ENCODE peak calls at places on chromosome 19, in ten cellular contexts. T is IMR-90; X is heart right ventricle; W is CD8-positive, alpha-beta memory T cell; E is lower lobe of right lung; U is suprapubic skin; A is neuronal stem cell; S is lung; L is spleen; H is heart left ventricle. N is an unnamed sample.

GRCh38 chr19:31674503-31675186 is 325.4 kb upstream of the TSHZ3 start:
- DNase-seq in L (no peak), X (no peak), A (no peak), E (no peak), U (no peak), T (peak; percentile 47), W (no peak), H (no peak), S (no peak), N (no peak)

GRCh38 chr19:47186337-47187022 is 44.5 kb downstream of the BBC3 start:
- DNase-seq in H (no peak), S (no peak), W (peak; percentile 78), T (no peak), A (no peak), U (no peak), L (peak; percentile 80), E (no peak), X (no peak), N (no peak)

GRCh38 chr19:44649578-44650145 is 6.0 kb downstream of the PVR start:
- DNase-seq in U (no peak), L (peak; percentile 37), W (no peak), E (peak; percentile 31), X (no peak), S (no peak), T (no peak), A (no peak), H (no peak), N (no peak)

GRCh38 chr19:46678110-46678732 is 17.2 kb upstream of the DACT3 start:
- DNase-seq in U (no peak), L (peak; percentile 75), S (no peak), T (no peak), E (no peak), X (no peak), A (no peak), H (no peak), W (peak; percentile 56), N (peak; percentile 35)

GRCh38 chr19:16447015-16447384 is 24.8 kb downstream of the EPS15L1 start:
- DNase-seq in E (peak; percentile 86), H (peak; percentile 90), W (peak; percentile 49), X (peak; percentile 82), S (peak; percentile 71), T (peak; percentile 91), L (peak; percentile 94), U (peak; percentile 88), A (no peak), N (peak; percentile 93)

GRCh38 chr19:2164020-2164988 is 571 bp downstream of the DOT1L start:
- DNase-seq in E (no peak), H (no peak), U (peak; percentile 83), A (no peak), X (no peak), W (no peak), S (no peak), L (peak; percentile 93), T (no peak), N (peak; percentile 48)

GRCh38 chr19:12064266-12065099 is at the start of gene ZNF844:
- DNase-seq in S (peak; percentile 98), E (peak; percentile 97), X (peak; percentile 98), A (peak; percentile 83), H (peak; percentile 99), U (peak; percentile 97), L (peak; percentile 96), T (peak; percentile 81), W (peak; percentile 52), N (peak; percentile 97)

GRCh38 chr19:42132030-42132628 is at the start of gene POU2F2:
- DNase-seq in E (peak; percentile 60), H (peak; percentile 66), L (peak; percentile 96), W (peak; percentile 85), U (no peak), S (peak; percentile 30), A (no peak), T (no peak), X (peak; percentile 23), N (peak; percentile 82)

GRCh38 chr19:14550201-14550754 is 20.9 kb downstream of the TECR start:
- DNase-seq in W (no peak), T (no peak), S (no peak), X (no peak), A (no peak), L (no peak), H (peak; percentile 42), E (no peak), U (peak; percentile 81), N (no peak)

GRCh38 chr19:2040647-2041435 is 10.2 kb downstream of the MKNK2 start:
- DNase-seq in S (no peak), E (no peak), A (no peak), H (peak; percentile 48), L (peak; percentile 81), X (peak; percentile 16), W (no peak), U (no peak), T (no peak), N (no peak)

DNA sequence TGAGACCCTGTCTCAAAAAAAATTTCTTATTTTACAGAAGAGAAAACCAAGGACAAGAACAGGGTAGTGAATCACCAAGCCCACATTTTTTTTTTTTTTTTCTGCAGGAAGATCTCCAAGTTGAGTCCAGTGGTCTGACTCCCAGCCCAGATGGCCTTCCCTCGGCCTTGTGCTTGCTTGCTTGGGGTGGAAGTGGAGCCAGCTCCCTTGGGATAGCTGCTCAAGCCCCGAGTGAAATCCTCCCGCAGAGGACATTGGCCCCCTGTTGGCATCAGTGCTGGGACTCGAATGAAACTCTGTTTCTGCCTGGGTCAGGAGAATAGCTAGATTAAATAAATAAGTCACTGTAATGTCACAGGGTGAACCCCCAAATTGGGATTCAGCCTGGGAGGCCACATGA is 9.4 kb upstream of the NUP62 start:
- DNase-seq in U (no peak), L (peak; percentile 47), S (no peak), A (no peak), E (no peak), W (no peak), T (no peak), H (no peak), X (no peak), N (no peak)
- H3K27ac ChIP-seq in U (no peak overlapping the region), L (no peak overlapping the region), S (no peak overlapping the region), A (no peak overlapping the region), E (no peak overlapping the region), W (no peak overlapping the region), T (no peak overlapping the region), H (no peak overlapping the region), X (no peak overlapping the region), N (no peak overlapping the region)

DNA sequence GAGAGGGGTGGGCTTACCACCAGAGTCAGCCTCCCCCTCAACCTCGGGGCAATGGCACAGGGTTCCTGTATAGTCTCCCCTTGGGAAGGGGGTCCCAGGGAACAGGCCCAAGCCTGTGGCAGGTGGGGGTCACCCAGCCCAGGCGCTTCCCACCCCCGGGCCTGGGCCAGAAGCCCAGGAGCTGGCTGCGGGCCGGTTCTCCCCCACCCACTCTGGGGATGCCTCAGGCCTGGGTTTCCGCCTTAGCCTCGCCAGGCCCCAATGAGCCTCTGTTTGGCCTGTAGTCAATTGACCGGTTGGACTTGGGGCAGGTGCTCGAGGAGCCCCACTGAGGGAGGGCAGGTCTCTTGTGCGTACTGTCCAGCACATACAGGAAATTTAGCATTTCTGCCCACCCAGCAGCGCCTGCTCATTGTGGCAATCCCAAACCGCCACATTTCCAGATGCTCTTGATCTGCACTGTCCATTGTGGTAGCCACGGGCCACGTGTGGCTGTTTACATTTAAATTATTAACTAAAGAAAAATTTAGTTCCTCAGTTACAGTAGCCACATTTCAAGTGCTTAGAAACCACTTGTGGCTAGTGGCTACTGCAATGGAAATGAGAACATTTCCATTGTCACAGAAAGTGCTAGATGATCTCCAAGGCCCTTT is 9.9 kb downstream of the LYL1 start:
- DNase-seq in W (no peak), U (no peak), E (no peak), A (no peak), S (no peak), H (no peak), X (no peak), L (no peak), T (peak; percentile 58), N (peak; percentile 79)
- H3K4me1 ChIP-seq in W (peaks cover 25% of the 10 kb centered on the region), U (peaks cover 82% of the 10 kb centered on the region), E (peaks cover 71% of the 10 kb centered on the region), A (peaks cover 24% of the 10 kb centered on the region), S (peaks cover 5% of the 10 kb centered on the region), H (peaks cover 72% of the 10 kb centered on the region), X (peaks cover 86% of the 10 kb centered on the region), L (peaks cover 43% of the 10 kb centered on the region), T (peaks cover 9% of the 10 kb centered on the region), N (no peaks in the 10 kb centered on the region)

GRCh38 chr19:49155005-49155826 is at the start of gene HRC:
- DNase-seq in X (peak; percentile 84), T (no peak), A (no peak), E (no peak), U (no peak), H (peak; percentile 84), S (no peak), L (no peak), W (no peak), N (peak; percentile 87)

GRCh38 chr19:49160450-49161189 is 3.0 kb downstream of the TRPM4 start:
- DNase-seq in W (no peak), U (no peak), S (no peak), H (no peak), T (no peak), E (no peak), X (no peak), A (no peak), L (no peak), N (no peak)

GRCh38 chr19:49155830-49156346 is 692 bp upstream of the HRC start:
- DNase-seq in X (peak; percentile 74), S (no peak), U (no peak), E (no peak), W (no peak), L (no peak), H (peak; percentile 82), T (no peak), A (no peak), N (no peak)

GRCh38 chr19:49154279-49154678 is 917 bp downstream of the HRC start:
- DNase-seq in A (no peak), E (no peak), L (no peak), W (no peak), T (no peak), U (no peak), H (no peak), S (no peak), X (no peak), N (no peak)

DNA sequence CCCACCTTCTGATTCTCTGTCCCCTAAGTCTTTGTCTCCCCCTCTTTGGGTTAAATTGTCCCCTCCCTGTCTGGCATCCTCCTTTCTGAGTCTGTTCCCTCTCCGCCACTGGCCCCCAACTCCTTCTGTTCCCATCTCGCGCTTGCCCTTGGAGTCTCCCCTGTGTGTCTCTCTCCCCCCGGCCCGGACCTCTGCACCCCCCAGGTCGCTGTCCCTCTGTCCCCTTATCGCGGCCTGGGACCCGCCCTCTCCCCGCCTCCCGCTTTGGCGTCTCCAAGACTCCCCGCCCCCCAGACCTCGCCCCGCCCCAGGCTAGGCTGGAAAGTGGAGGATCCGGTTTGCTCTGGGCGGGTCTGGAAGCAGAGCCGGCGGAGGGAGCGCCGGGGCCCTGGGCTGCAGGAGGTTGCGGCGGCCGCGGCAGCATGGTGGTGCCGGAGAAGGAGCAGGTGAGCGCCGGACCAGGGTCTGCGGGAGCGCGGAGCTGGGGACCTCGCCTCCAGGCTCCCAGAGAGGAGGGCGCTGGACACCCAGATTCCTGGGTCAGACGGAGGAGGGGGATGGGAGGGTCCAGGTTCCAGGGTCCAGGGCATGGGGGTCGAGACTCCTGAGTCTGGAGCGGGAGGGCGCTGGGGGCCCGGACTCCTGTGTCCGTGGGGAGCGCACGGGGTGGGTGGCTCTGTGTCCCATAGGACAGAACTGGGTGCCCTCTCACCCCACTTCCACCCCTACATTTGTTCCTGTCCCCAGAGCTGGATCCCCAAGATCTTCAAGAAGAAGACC is at the start of gene TRPM4:
- DNase-seq in H (peak; percentile 97), L (peak; percentile 86), S (peak; percentile 92), T (peak; percentile 61), W (no peak), U (peak; percentile 95), E (peak; percentile 94), A (peak; percentile 83), X (peak; percentile 97), N (peak; percentile 98)
- H3K27ac ChIP-seq in H (peak within 1 kb of the TSS; percentile 89), L (peak within 1 kb of the TSS; percentile 43), S (peak within 1 kb of the TSS; percentile 90), T (peak within 1 kb of the TSS; percentile 64), W (peak within 1 kb of the TSS; percentile 64), U (peak within 1 kb of the TSS; percentile 91), E (peak within 1 kb of the TSS; percentile 85), A (no peak within 1 kb of the TSS), X (peak within 1 kb of the TSS; percentile 92), N (peak within 1 kb of the TSS; percentile 96)

GRCh38 chr19:5932593-5933262 is 18.7 kb downstream of the CAPS start:
- DNase-seq in U (no peak), X (no peak), H (no peak), L (no peak), A (no peak), S (no peak), W (no peak), T (no peak), E (no peak), N (no peak)
- H3K4me1 ChIP-seq in U (peaks cover 17% of the 10 kb centered on the region), X (peaks cover 48% of the 10 kb centered on the region), H (peaks cover 18% of the 10 kb centered on the region), L (peaks cover 41% of the 10 kb centered on the region), A (no peaks in the 10 kb centered on the region), S (no peaks in the 10 kb centered on the region), W (no peaks in the 10 kb centered on the region), T (peaks cover 32% of the 10 kb centered on the region), E (peaks cover 25% of the 10 kb centered on the region), N (peaks cover 2% of the 10 kb centered on the region)

N was measured in right cardiac atrium.